ENCODE peak calls at places on chromosomes 5 and 9, in ten cellular contexts. L is WTC11; H is DND-41; S is midbrain; J is SW480; F is left ventricle myocardium superior; M is central memory CD4-positive, alpha-beta T cell; W is activated CD8-positive, alpha-beta memory T cell treated with anti-CD3 and anti-CD28 coated beads for 4 hours; K is activated CD4-positive, alpha-beta memory T cell treated with anti-CD3 and anti-CD28 coated beads, Interleukin-2, amount 10 ng/mL, durations not matched to agents 7 days and 5 days; G is breast epithelium. Y is an unnamed sample.

GRCh38 chr9:21611896-21612295 is 129.8 kb upstream of the IFNE start:
- DNase-seq in G (no peak), W (peak; percentile 3), S (no peak), F (no peak), J (peak; percentile 12), M (peak; percentile 18), K (peak; percentile 23), H (no peak), L (no peak), Y (no peak)

GRCh38 chr9:115132648-115133047 is 14.7 kb upstream of the TNC start:
- DNase-seq in L (peak; percentile 15), W (no peak), J (no peak), M (no peak), H (no peak), F (peak; percentile 37), S (no peak), K (no peak), G (no peak), Y (no peak)

GRCh38 chr5:172179032-172179989 is 8.7 kb downstream of the STK10 start:
- DNase-seq in S (no peak), G (no peak), J (no peak), K (peak; percentile 69), H (peak; percentile 58), W (no peak), F (no peak), L (no peak), M (peak; percentile 68), Y (no peak)

GRCh38 chr5:166907314-166907713 is 1384.1 kb upstream of the WWC1 start:
- DNase-seq in J (no peak), S (no peak), L (no peak), F (no peak), K (no peak), H (no peak), W (no peak), M (no peak), G (no peak), Y (no peak)

GRCh38 chr9:120544441-120544840 is 35.5 kb downstream of the CDK5RAP2 start:
- DNase-seq in L (no peak), W (no peak), S (no peak), J (no peak), K (no peak), G (no peak), M (no peak), F (no peak), H (no peak), Y (no peak)

GRCh38 chr5:176526462-176526861 is 10.7 kb downstream of the RNF44 start:
- DNase-seq in M (no peak), K (no peak), J (no peak), H (no peak), S (no peak), G (no peak), F (no peak), L (no peak), W (no peak), Y (no peak)

GRCh38 chr9:77457916-77458592 is 190.1 kb downstream of the GNA14 start:
- DNase-seq in F (peak; percentile 37), L (peak; percentile 79), G (no peak), W (peak; percentile 10), J (peak; percentile 63), K (peak; percentile 72), M (peak; percentile 43), S (peak; percentile 63), H (peak; percentile 60), Y (peak; percentile 64)

GRCh38 chr5:8729437-8729836 is 816.4 kb downstream of the SEMA5A start:
- DNase-seq in S (no peak), F (no peak), L (no peak), J (no peak), K (no peak), G (no peak), M (no peak), W (no peak), H (no peak), Y (no peak)

GRCh38 chr9:134549336-134549735 is 92.3 kb upstream of the COL5A1 start:
- DNase-seq in F (no peak), S (no peak), L (no peak), K (no peak), G (no peak), M (no peak), W (no peak), H (no peak), J (no peak), Y (no peak)

GRCh38 chr9:72263572-72263971 is 101.4 kb downstream of the ZFAND5 start:
- DNase-seq in M (no peak), S (no peak), H (no peak), F (no peak), L (no peak), W (no peak), G (no peak), K (no peak), J (no peak), Y (no peak)

GRCh38 chr5:151492729-151493128 is 45.3 kb downstream of the SLC36A1 start:
- DNase-seq in H (no peak), W (no peak), F (no peak), K (no peak), L (no peak), J (peak; percentile 8), M (no peak), S (no peak), G (no peak), Y (no peak)

GRCh38 chr5:90193185-90193822 is 216.3 kb downstream of the CETN3 start:
- DNase-seq in F (no peak), H (no peak), W (no peak), G (no peak), K (no peak), S (no peak), J (no peak), M (no peak), L (no peak), Y (no peak)

GRCh38 chr5:68612972-68613371 is 397.4 kb downstream of the PIK3R1 start:
- DNase-seq in H (no peak), K (no peak), M (no peak), L (no peak), W (no peak), G (no peak), F (no peak), J (no peak), S (no peak), Y (no peak)

GRCh38 chr5:143316844-143317631 is 86.4 kb downstream of the NR3C1 start:
- DNase-seq in K (no peak), F (no peak), M (no peak), J (no peak), G (no peak), L (no peak), W (no peak), S (no peak), H (no peak), Y (no peak)

Y was measured in stomach.